ENCODE peak calls at places on chromosomes 13 and 19, in ten cellular contexts. V, B, X, Q, W, N, K, E, S and Y are unnamed samples.
A peak's percentile ranks its signal among the peaks of the same experiment; 100 is the strongest.

GRCh38 chr13:90690458-90691063 is 656.9 kb upstream of the MIR17HG start:
- DNase-seq in Q (no peak), X (peak; percentile 86), S (no peak), W (no peak), V (no peak), N (no peak), B (no peak), K (no peak), E (no peak), Y (no peak)

GRCh38 chr13:47252627-47253026 is 355.8 kb upstream of the HTR2A start:
- DNase-seq in K (no peak), S (no peak), B (no peak), E (no peak), V (no peak), Q (no peak), W (no peak), X (peak; percentile 31), N (no peak), Y (no peak)

GRCh38 chr13:25980255-25980654 is 71.6 kb downstream of the SHISA2 start:
- DNase-seq in E (no peak), S (no peak), V (no peak), N (no peak), B (no peak), X (peak; percentile 10), K (no peak), Q (no peak), W (no peak), Y (no peak)

GRCh38 chr19:843180-843835 is 2.5 kb downstream of the PRTN3 start:
- DNase-seq in E (no peak), Q (peak; percentile 58), S (no peak), N (no peak), K (peak; percentile 91), W (no peak), B (no peak), X (no peak), V (no peak), Y (no peak)

GRCh38 chr19:27393591-27393990 is 1819.4 kb downstream of the UQCRFS1 start:
- DNase-seq in Q (no peak), W (no peak), X (no peak), K (no peak), B (no peak), V (no peak), N (no peak), S (no peak), E (no peak), Y (no peak)

GRCh38 chr19:33734913-33735312 is 61.8 kb upstream of the KCTD15 start:
- DNase-seq in X (no peak), V (no peak), E (no peak), N (no peak), K (no peak), Q (no peak), W (no peak), S (no peak), B (no peak), Y (no peak)

GRCh38 chr19:31546561-31546960 is 197.3 kb upstream of the TSHZ3 start:
- DNase-seq in E (no peak), B (no peak), S (no peak), N (no peak), W (no peak), V (no peak), Q (no peak), K (no peak), X (no peak), Y (no peak)

GRCh38 chr13:101988140-101988539 is 413.7 kb downstream of the FGF14 start:
- DNase-seq in Q (no peak), K (no peak), V (no peak), W (no peak), X (no peak), S (no peak), N (no peak), B (no peak), E (no peak), Y (no peak)

GRCh38 chr19:19643158-19644053 is at the start of gene GMIP:
- DNase-seq in Q (peak; percentile 88), N (no peak), W (peak; percentile 87), K (peak; percentile 96), S (peak; percentile 83), B (peak; percentile 91), E (peak; percentile 96), X (peak; percentile 28), V (peak; percentile 74), Y (peak; percentile 82)

GRCh38 chr19:19645233-19645870 is 1.9 kb upstream of the GMIP start:
- DNase-seq in Q (no peak), S (no peak), W (no peak), B (no peak), N (no peak), X (no peak), E (no peak), K (peak; percentile 61), V (no peak), Y (no peak)

GRCh38 chr19:19647037-19647835 is 3.8 kb upstream of the GMIP start:
- DNase-seq in W (no peak), Q (no peak), K (peak; percentile 77), S (no peak), E (no peak), N (no peak), X (no peak), V (no peak), B (no peak), Y (no peak)

GRCh38 chr19:19642506-19643157 is 825 bp downstream of the GMIP start:
- DNase-seq in K (no peak), W (no peak), E (peak; percentile 66), B (peak; percentile 23), Q (no peak), V (no peak), N (no peak), S (no peak), X (no peak), Y (no peak)

DNA sequence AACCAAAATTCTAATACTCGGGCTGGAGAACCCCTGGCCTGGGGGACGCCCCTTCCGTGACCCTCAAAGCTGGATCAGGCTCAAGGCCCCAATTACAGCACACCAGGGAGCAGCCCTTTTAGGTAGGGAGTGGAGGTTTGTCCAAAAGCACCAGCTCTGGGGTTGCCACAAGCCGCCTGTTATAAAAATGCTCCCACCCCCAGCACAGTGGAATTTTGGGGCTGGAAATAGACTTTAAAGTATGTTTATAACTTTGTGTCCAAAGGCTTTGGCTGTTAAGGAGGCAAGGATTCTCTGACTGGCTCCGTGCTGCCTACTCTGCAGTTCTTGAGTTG is 564 bp upstream of the GMIP start:
- DNase-seq in V (no peak), K (no peak), Q (no peak), E (no peak), B (no peak), X (no peak), N (no peak), W (no peak), S (no peak), Y (no peak)
- H3K4me3 ChIP-seq in V (no peak overlapping the region), K (peak overlapping the region; percentile 83), Q (peak overlapping the region; percentile 82), E (peak overlapping the region; percentile 83), B (peak overlapping the region; percentile 82), X (no peak overlapping the region), N (no peak overlapping the region), W (peak overlapping the region; percentile 100), S (peak overlapping the region; percentile 86), Y (peak overlapping the region; percentile 76)

DNA sequence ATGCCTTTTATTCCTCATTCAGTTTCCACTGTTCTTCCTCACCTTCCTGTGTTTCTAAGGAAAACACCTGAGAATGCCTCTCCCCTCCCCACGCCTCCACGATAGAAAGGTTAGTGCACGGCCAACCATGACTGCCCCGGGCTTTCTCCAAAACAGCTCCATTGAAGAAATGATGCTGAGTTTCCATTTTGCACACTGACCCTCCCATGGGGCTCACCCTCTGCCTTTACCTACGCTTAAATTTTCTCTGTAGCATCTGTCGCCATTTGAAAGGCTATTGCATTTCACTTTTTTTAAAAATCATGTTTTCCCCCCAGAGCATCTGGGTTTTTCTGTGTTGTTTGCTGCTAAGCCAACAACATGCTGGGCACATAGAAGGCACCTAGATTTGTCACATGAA is 48.2 kb downstream of the ABCC4 start:
- DNase-seq in N (no peak), S (no peak), K (no peak), Q (no peak), V (no peak), B (no peak), W (no peak), X (no peak), E (no peak), Y (no peak)
- H3K4me1 ChIP-seq in N (peaks cover 31% of the 10 kb centered on the region), S (no peaks in the 10 kb centered on the region), K (no peaks in the 10 kb centered on the region), Q (no peaks in the 10 kb centered on the region), V (no peaks in the 10 kb centered on the region), B (no peaks in the 10 kb centered on the region), W (no peaks in the 10 kb centered on the region), X (peaks cover 19% of the 10 kb centered on the region), E (no peaks in the 10 kb centered on the region), Y (peaks cover 24% of the 10 kb centered on the region)

GRCh38 chr19:42069619-42070293 is at the start of gene GRIK5:
- DNase-seq in S (no peak), X (no peak), V (no peak), Q (no peak), N (no peak), E (no peak), B (no peak), W (no peak), K (no peak), Y (no peak)
- H3K27ac ChIP-seq in S (no peak within 1 kb of the TSS), X (no peak within 1 kb of the TSS), V (no peak within 1 kb of the TSS), Q (peak within 1 kb of the TSS; percentile 69), N (no peak within 1 kb of the TSS), E (no peak within 1 kb of the TSS), B (peak within 1 kb of the TSS; percentile 33), W (no peak within 1 kb of the TSS), K (no peak within 1 kb of the TSS), Y (no peak within 1 kb of the TSS)

DNA sequence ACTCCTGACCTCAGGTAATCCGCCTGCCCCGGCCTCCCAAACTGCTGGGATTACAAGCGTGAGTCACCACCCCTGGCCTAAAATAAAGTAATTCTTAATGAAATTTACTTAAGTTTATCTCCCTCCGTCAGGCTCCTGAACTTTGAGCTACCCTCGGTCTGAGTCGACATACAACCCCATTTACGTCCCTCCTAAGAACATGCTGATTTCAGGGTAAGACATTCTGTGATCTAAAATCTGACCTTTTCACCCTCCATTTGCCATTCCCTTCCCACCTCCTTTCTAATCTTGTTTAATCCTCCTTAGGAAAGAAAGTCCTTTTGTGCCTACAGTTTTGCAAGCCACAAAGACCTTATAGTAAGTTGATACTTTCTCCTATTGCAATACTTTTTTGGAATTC is 143.4 kb downstream of the ZNF737 start:
- DNase-seq in S (no peak), E (no peak), X (no peak), B (no peak), V (no peak), W (no peak), N (no peak), Q (no peak), K (no peak), Y (no peak)
- H3K4me3 ChIP-seq in S (no peak overlapping the region), E (no peak overlapping the region), X (no peak overlapping the region), B (no peak overlapping the region), V (no peak overlapping the region), W (no peak overlapping the region), N (no peak overlapping the region), Q (no peak overlapping the region), K (no peak overlapping the region), Y (peak overlapping the region; percentile 66)

DNA sequence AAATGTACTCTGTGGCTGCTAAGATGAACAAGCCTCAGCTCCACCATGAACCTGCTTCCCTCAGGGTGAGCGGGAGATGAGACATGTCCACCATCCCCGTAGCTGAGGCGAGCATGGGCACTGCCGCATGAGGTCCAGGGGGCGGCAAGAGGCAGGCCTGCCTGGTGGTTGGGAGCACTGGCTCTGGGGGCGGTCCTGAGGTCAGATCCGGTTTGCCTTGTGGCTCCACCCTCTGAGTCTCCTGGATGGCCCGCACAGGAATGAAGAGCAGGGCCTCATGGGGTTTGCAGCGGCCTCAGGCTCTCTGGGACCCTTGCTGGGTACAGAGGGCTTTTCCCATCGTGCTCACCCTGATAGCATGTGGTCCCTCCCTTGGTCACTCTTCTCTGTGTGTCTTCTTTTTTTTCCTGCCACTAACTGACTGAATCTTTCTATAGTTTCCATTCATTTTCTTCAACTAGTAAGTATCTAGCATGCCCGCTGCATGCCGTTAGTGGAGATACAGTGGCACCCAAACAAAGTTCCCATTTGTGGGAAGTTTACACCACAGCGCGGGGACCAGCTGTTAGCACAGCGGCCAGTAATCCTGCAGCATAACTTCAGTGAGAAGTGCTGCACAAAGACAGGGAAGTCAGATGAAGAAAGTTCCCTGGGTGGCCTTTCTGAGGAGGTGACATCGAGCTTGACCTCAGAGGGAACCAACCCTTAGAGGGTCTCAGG is 37.3 kb downstream of the CAPN12 start:
- DNase-seq in W (no peak), B (no peak), Q (no peak), N (no peak), K (no peak), E (no peak), S (no peak), X (no peak), V (no peak), Y (no peak)
- H3K4me1 ChIP-seq in W (no peaks in the 10 kb centered on the region), B (peaks cover 18% of the 10 kb centered on the region), Q (peaks cover 57% of the 10 kb centered on the region), N (peaks cover 24% of the 10 kb centered on the region), K (peaks cover 7% of the 10 kb centered on the region), E (peaks cover 5% of the 10 kb centered on the region), S (no peaks in the 10 kb centered on the region), X (peaks cover 43% of the 10 kb centered on the region), V (peaks cover 42% of the 10 kb centered on the region), Y (peaks cover 56% of the 10 kb centered on the region)